ENCODE peak calls at places on chromosomes 5 and 9, in five cellular contexts. C is CD4-positive, alpha-beta T cell; Z is HFFc6; P is fibroblast of villous mesenchyme; S is activated CD8-positive, alpha-beta memory T cell treated with anti-CD3 and anti-CD28 coated beads, Interleukin-2, amount 50 U/mL, for 48 hours. M is an unnamed sample.

GRCh38 chr9:76302947-76303550 is 91.2 kb downstream of the RFK start:
- DNase-seq in C (peak), S (no peak), P (peak), Z (peak), M (peak)

GRCh38 chr5:140345919-140346347 is 470 bp downstream of the HBEGF start:
- DNase-seq in Z (peak), S (peak), C (no peak), P (peak), M (no peak)

GRCh38 chr9:4987996-4988421 is 2.9 kb downstream of the JAK2 start:
- DNase-seq in P (peak), Z (peak), C (peak), S (peak), M (peak)

GRCh38 chr9:93304574-93305496 is 120.9 kb downstream of the WNK2 start:
- DNase-seq in P (peak), C (no peak), Z (peak), S (peak), M (peak)

GRCh38 chr5:178324481-178325310 is 92.1 kb upstream of the PHYKPL start:
- DNase-seq in C (no peak), Z (no peak), S (no peak), P (no peak), M (no peak)

GRCh38 chr5:118006229-118006628 is 982.1 kb downstream of the DTWD2 start:
- DNase-seq in Z (no peak), P (no peak), S (no peak), C (no peak), M (no peak)

GRCh38 chr5:96931605-96932004 is 4.3 kb upstream of the LNPEP start:
- DNase-seq in Z (no peak), P (no peak), S (no peak), C (no peak), M (no peak)

GRCh38 chr9:38182321-38182720 is 113.3 kb upstream of the SHB start:
- DNase-seq in C (no peak), Z (no peak), S (no peak), P (no peak), M (peak)

GRCh38 chr5:116887104-116887503 is 312.5 kb upstream of the SEMA6A start:
- DNase-seq in Z (no peak), S (no peak), P (no peak), C (no peak), M (no peak)

GRCh38 chr5:33148076-33148501 is 292.7 kb upstream of the TARS1 start:
- DNase-seq in P (peak), S (no peak), C (no peak), Z (peak), M (no peak)

GRCh38 chr5:168312606-168313297 is 21.3 kb downstream of the WWC1 start:
- DNase-seq in S (no peak), P (no peak), Z (no peak), C (no peak), M (no peak)

GRCh38 chr5:35183243-35183955 is 46.9 kb downstream of the PRLR start:
- DNase-seq in C (no peak), P (peak), Z (peak), S (no peak), M (no peak)

GRCh38 chr5:176388003-176388340 is 426 bp downstream of the NOP16 start:
- DNase-seq in P (peak), C (no peak), S (no peak), Z (peak), M (no peak)

GRCh38 chr5:140111043-140111858 is 2.7 kb upstream of the PURA start:
- DNase-seq in Z (no peak), P (no peak), S (no peak), C (no peak), M (no peak)

GRCh38 chr5:112554089-112554977 is 135.3 kb upstream of the EPB41L4A start:
- DNase-seq in Z (peak), S (no peak), C (no peak), P (no peak), M (no peak)

GRCh38 chr9:36762958-36763357 is 190.3 kb downstream of the MELK start:
- DNase-seq in C (no peak), Z (no peak), S (no peak), P (no peak), M (no peak)

GRCh38 chr5:9197881-9198260 is 348.0 kb downstream of the SEMA5A start:
- DNase-seq in S (no peak), Z (peak), C (no peak), P (peak), M (no peak)

GRCh38 chr5:120314201-120314600 is 149.9 kb upstream of the PRR16 start:
- DNase-seq in C (no peak), Z (peak), S (no peak), P (no peak), M (no peak)

GRCh38 chr9:112487008-112487798 is 576 bp downstream of the KIAA1958 start:
- DNase-seq in C (peak), Z (peak), P (peak), S (peak), M (peak)

GRCh38 chr9:133075925-133076324 is 14.1 kb downstream of the CEL start:
- DNase-seq in P (peak), S (no peak), Z (peak), C (no peak), M (no peak)

GRCh38 chr9:104991144-104991953 is 63.4 kb upstream of the ABCA1 start:
- DNase-seq in P (peak), C (peak), Z (peak), S (peak), M (peak)

GRCh38 chr5:16736158-16736994 is 119.6 kb upstream of the RETREG1 start:
- DNase-seq in S (no peak), P (peak), Z (peak), C (no peak), M (peak)

GRCh38 chr9:81125446-81126092 is 563.8 kb downstream of the TLE1 start:
- DNase-seq in P (peak), S (no peak), C (no peak), Z (no peak), M (no peak)

GRCh38 chr5:10590226-10591047 is 26.6 kb downstream of the ANKRD33B start:
- DNase-seq in P (peak), S (peak), Z (peak), C (no peak), M (no peak)

GRCh38 chr9:109331353-109331752 is 10.5 kb upstream of the EPB41L4B start:
- DNase-seq in C (no peak), P (peak), S (no peak), Z (no peak), M (no peak)